ENCODE peak calls at places on chromosomes 16 and 17, in four cellular contexts. One of them, this sample, is unnamed.

GRCh38 chr17:7932949-7933348 is 943 bp downstream of the CNTROB start:
- DNase-seq in sigmoid colon: peak; percentile 76
- DNase-seq in HepG2: peak; percentile 21
- DNase-seq in endothelial cell of umbilical vein: peak; percentile 52
- DNase-seq in this sample: peak; percentile 45

GRCh38 chr16:30780549-30780948 is 6.5 kb downstream of the ZNF629 start:
- DNase-seq in HepG2: no peak
- DNase-seq in sigmoid colon: no peak
- DNase-seq in endothelial cell of umbilical vein: no peak
- DNase-seq in this sample: no peak

GRCh38 chr16:1701216-1701878 is 4.6 kb upstream of the MAPK8IP3 start:
- DNase-seq in sigmoid colon: no peak
- DNase-seq in endothelial cell of umbilical vein: no peak
- DNase-seq in HepG2: no peak
- DNase-seq in this sample: no peak

GRCh38 chr16:31507929-31508705 is at the start of gene RUSF1:
- DNase-seq in endothelial cell of umbilical vein: peak; percentile 89
- DNase-seq in sigmoid colon: peak; percentile 95
- DNase-seq in HepG2: peak; percentile 89
- DNase-seq in this sample: peak; percentile 93

GRCh38 chr16:51159296-51159695 is 8.2 kb upstream of the SALL1 start:
- DNase-seq in HepG2: no peak
- DNase-seq in endothelial cell of umbilical vein: no peak
- DNase-seq in sigmoid colon: no peak
- DNase-seq in this sample: no peak

GRCh38 chr16:52318259-52319008 is 228.5 kb downstream of the TOX3 start:
- DNase-seq in endothelial cell of umbilical vein: no peak
- DNase-seq in HepG2: no peak
- DNase-seq in sigmoid colon: no peak
- DNase-seq in this sample: no peak

GRCh38 chr16:55754056-55754455 is 78.8 kb downstream of the CES1 start:
- DNase-seq in endothelial cell of umbilical vein: no peak
- DNase-seq in HepG2: no peak
- DNase-seq in sigmoid colon: no peak
- DNase-seq in this sample: no peak

GRCh38 chr17:73646409-73647305 is 2.4 kb upstream of the SDK2 start:
- DNase-seq in endothelial cell of umbilical vein: no peak
- DNase-seq in sigmoid colon: no peak
- DNase-seq in HepG2: peak; percentile 21
- DNase-seq in this sample: peak; percentile 13

DNA sequence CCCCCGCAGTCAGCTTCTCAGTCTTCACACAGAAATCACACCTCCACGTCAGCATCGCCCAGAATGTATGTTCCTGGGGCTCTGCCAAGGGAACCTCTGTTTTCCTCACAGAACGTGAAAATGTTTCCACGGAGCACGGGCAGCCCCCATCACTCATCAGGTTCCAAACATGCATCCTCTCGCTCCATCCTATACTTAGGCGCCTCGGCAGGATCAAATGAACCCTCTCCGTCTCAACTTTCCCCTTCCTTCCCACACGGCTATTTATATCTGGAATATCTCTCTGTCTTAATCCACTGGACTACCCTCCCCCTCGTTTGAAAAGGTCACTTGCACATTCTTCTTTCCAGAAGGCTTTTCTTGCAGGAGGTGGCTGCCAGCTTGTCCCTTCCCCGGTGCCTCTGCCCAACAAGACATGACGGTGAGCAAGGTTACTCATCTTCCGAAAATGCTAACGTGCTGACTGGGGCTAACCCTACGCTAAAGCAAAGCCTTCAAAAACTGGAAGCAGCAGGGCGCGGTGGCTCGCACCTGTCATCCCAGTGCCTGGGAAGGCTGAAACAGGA is 21.6 kb downstream of the NXN start:
- DNase-seq in endothelial cell of umbilical vein: no peak
- DNase-seq in sigmoid colon: no peak
- DNase-seq in HepG2: no peak
- DNase-seq in this sample: no peak
- TF ChIP-seq POLR2AphosphoS5 in endothelial cell of umbilical vein: no peak
- TF ChIP-seq POLR2AphosphoS5 in sigmoid colon: peak; percentile 58
- TF ChIP-seq POLR2AphosphoS5 in HepG2: no peak
- TF ChIP-seq POLR2AphosphoS5 in this sample: no peak

GRCh38 chr17:77285594-77286390 is 145.0 kb downstream of the SEC14L1 start:
- DNase-seq in endothelial cell of umbilical vein: no peak
- DNase-seq in HepG2: peak; percentile 70
- DNase-seq in sigmoid colon: peak; percentile 78
- DNase-seq in this sample: peak; percentile 85

GRCh38 chr17:77287432-77288068 is 146.8 kb downstream of the SEC14L1 start:
- DNase-seq in sigmoid colon: peak; percentile 79
- DNase-seq in HepG2: peak; percentile 65
- DNase-seq in endothelial cell of umbilical vein: peak; percentile 39
- DNase-seq in this sample: peak; percentile 83

GRCh38 chr17:77286391-77286640 is 145.5 kb downstream of the SEC14L1 start:
- DNase-seq in sigmoid colon: no peak
- DNase-seq in HepG2: no peak
- DNase-seq in endothelial cell of umbilical vein: no peak
- DNase-seq in this sample: no peak

GRCh38 chr17:77288115-77288619 is 147.4 kb downstream of the SEC14L1 start:
- DNase-seq in endothelial cell of umbilical vein: no peak
- DNase-seq in sigmoid colon: no peak
- DNase-seq in HepG2: no peak
- DNase-seq in this sample: no peak

DNA sequence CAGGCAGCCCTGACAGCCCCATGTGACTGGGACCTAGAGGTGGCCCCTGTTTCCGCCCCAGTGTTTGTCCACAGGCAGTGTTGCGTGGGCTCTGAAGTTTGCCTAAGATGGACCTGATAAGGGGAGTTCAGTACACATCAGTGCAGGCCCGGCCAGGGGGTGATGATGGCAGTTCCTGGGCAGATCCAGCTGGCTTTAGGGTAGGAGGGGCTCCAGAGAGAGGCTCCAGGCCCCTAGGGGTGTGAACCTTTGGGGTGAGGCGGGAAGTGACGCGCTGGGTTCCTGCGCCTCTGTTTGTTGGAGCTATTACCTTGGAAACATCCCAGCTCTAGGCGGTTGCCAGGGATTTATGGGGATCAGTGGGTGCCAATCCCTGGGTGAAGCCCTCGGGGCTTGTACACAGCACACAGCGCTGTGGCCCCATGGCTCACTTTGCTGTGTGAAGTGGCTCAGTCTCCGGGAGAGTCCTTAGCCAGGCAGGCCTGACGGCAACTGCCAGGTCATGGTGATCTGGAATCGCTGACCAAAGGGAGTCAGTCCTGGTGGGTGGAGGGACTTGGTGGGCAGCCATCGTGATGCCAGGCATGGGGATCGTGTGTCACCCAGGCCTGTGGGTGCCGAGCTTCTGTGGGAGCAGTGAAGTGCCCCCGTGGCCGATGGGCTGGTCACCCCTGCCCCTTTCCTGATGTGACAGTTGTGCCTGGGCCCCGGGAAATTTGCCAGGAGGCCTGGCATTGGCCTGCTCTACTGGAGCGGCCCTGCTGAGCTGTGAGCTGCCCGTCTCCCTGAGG is 146.1 kb downstream of the SEC14L1 start:
- DNase-seq in HepG2: peak; percentile 100
- DNase-seq in sigmoid colon: peak; percentile 87
- DNase-seq in endothelial cell of umbilical vein: no peak
- DNase-seq in this sample: peak; percentile 88
- TF ChIP-seq POLR2A in HepG2: no peak
- TF ChIP-seq POLR2A in sigmoid colon: no peak
- TF ChIP-seq POLR2A in endothelial cell of umbilical vein: no peak
- TF ChIP-seq POLR2A in this sample: no peak

DNA sequence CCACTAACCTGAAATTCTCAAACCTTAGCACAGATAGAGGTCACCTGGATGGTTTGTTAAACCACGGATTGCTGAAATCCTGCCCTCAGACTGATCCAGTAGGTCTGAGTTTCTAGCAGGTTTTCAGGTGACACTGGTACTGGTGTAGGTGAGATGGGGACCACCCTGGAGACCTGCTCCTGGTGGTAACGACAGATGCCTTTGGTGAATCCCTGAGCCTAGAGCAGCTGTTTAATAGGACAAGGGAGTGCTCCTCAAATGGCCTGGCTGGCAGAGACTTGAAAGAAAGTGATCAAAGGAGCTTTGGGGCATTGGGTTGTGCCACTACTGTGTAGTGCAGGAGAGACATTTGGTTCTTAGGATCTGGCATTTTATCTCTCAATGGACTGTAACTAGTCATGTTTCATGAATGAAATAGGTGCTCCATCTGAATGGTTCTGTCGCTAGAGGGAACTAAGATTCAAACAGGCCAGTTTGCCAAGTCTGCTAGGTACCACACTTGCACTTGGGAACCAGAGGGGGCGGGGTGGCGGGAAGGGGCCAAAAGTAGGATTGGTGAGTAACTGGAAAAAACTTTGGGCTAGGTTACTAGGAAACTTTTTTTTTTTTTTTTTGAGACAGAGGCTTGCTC is 2.9 kb upstream of the IFI35 start:
- DNase-seq in endothelial cell of umbilical vein: no peak
- DNase-seq in sigmoid colon: no peak
- DNase-seq in HepG2: peak; percentile 63
- DNase-seq in this sample: no peak
- TF ChIP-seq POLR2AphosphoS5 in endothelial cell of umbilical vein: peak; percentile 3
- TF ChIP-seq POLR2AphosphoS5 in sigmoid colon: no peak
- TF ChIP-seq POLR2AphosphoS5 in HepG2: peak; percentile 43
- TF ChIP-seq POLR2AphosphoS5 in this sample: no peak

GRCh38 chr17:29168079-29168758 is 12.0 kb downstream of the MYO18A start:
- DNase-seq in sigmoid colon: peak; percentile 61
- DNase-seq in endothelial cell of umbilical vein: peak; percentile 27
- DNase-seq in HepG2: no peak
- DNase-seq in this sample: no peak

GRCh38 chr17:29165261-29165660 is 14.9 kb downstream of the MYO18A start:
- DNase-seq in endothelial cell of umbilical vein: no peak
- DNase-seq in HepG2: no peak
- DNase-seq in sigmoid colon: no peak
- DNase-seq in this sample: no peak

GRCh38 chr17:29165800-29166506 is 14.2 kb downstream of the MYO18A start:
- DNase-seq in sigmoid colon: no peak
- DNase-seq in HepG2: no peak
- DNase-seq in endothelial cell of umbilical vein: no peak
- DNase-seq in this sample: no peak

GRCh38 chr17:29166507-29166887 is 13.7 kb downstream of the MYO18A start:
- DNase-seq in HepG2: no peak
- DNase-seq in sigmoid colon: no peak
- DNase-seq in endothelial cell of umbilical vein: no peak
- DNase-seq in this sample: no peak

GRCh38 chr17:29167393-29168078 is 12.7 kb downstream of the MYO18A start:
- DNase-seq in sigmoid colon: no peak
- DNase-seq in endothelial cell of umbilical vein: no peak
- DNase-seq in HepG2: no peak
- DNase-seq in this sample: no peak
- TF ChIP-seq POLR2A in sigmoid colon: no peak
- TF ChIP-seq POLR2A in endothelial cell of umbilical vein: no peak
- TF ChIP-seq POLR2A in HepG2: no peak
- TF ChIP-seq POLR2A in this sample: no peak

GRCh38 chr17:74928786-74929185 is 4.7 kb downstream of the OTOP2 start:
- DNase-seq in endothelial cell of umbilical vein: no peak
- DNase-seq in HepG2: no peak
- DNase-seq in sigmoid colon: no peak
- DNase-seq in this sample: no peak
- TF ChIP-seq POLR2AphosphoS5 in endothelial cell of umbilical vein: no peak
- TF ChIP-seq POLR2AphosphoS5 in HepG2: no peak
- TF ChIP-seq POLR2AphosphoS5 in sigmoid colon: no peak
- TF ChIP-seq POLR2AphosphoS5 in this sample: no peak

GRCh38 chr17:57987582-57988300 is at the start of gene VEZF1:
- DNase-seq in sigmoid colon: peak; percentile 90
- DNase-seq in HepG2: peak; percentile 68
- DNase-seq in endothelial cell of umbilical vein: peak; percentile 49
- DNase-seq in this sample: peak; percentile 78
- TF ChIP-seq POLR2A in sigmoid colon: peak; percentile 73
- TF ChIP-seq POLR2A in HepG2: peak; percentile 27
- TF ChIP-seq POLR2A in endothelial cell of umbilical vein: no peak
- TF ChIP-seq POLR2A in this sample: no peak

This sample was measured in stomach.